ENCODE peak calls at places on chromosomes 6 and 20, in eight cellular contexts. Y, A, T, C, N, P, B and L are unnamed samples. For H3K36me3, the result is how much of the 10 kb centered on the place peaks cover.

GRCh38 chr6:169800668-169801395 is 49.4 kb downstream of the ERMARD start:
- DNase-seq in A (peak), Y (peak), T (peak), P (peak), N (no peak), C (peak), B (no peak), L (no peak)

GRCh38 chr6:34671801-34672656 is 24.5 kb downstream of the ILRUN start:
- DNase-seq in P (no peak), T (no peak), B (no peak), Y (no peak), C (no peak), N (peak), A (no peak), L (no peak)

GRCh38 chr20:35181731-35182130 is 9.9 kb downstream of the PROCR start:
- DNase-seq in N (no peak), A (no peak), T (no peak), C (no peak), P (peak), Y (no peak), B (no peak), L (no peak)

GRCh38 chr6:150267686-150268561 is 100.9 kb upstream of the IYD start:
- DNase-seq in T (no peak), P (peak), Y (no peak), A (no peak), B (no peak), N (no peak), C (no peak), L (peak)

GRCh38 chr6:45454008-45454911 is 76.5 kb upstream of the SUPT3H start:
- DNase-seq in T (no peak), Y (no peak), C (no peak), B (no peak), A (no peak), N (no peak), P (peak), L (no peak)

GRCh38 chr6:53794720-53795253 is at the start of gene LRRC1:
- DNase-seq in C (peak), B (peak), T (peak), A (peak), Y (peak), P (peak), N (peak), L (peak)

GRCh38 chr20:478949-479429 is 16.7 kb upstream of the TBC1D20 start:
- DNase-seq in B (peak), P (peak), T (peak), A (no peak), Y (no peak), C (peak), N (no peak), L (no peak)

GRCh38 chr6:145815875-145816274 is 1.3 kb upstream of the FBXO30 start:
- DNase-seq in A (no peak), Y (peak), C (peak), N (no peak), T (peak), B (no peak), P (no peak), L (peak)

GRCh38 chr6:39929733-39930461 is 4.4 kb downstream of the MOCS1 start:
- DNase-seq in A (no peak), N (no peak), P (no peak), B (no peak), Y (no peak), C (no peak), T (no peak), L (no peak)

GRCh38 chr20:12414446-12415274 is 497.0 kb downstream of the BTBD3 start:
- DNase-seq in B (no peak), C (no peak), Y (peak), A (no peak), N (no peak), P (no peak), T (peak), L (no peak)
- H3K4me3 ChIP-seq in B (no peak), C (no peak), Y (no peak), A (no peak), N (no peak), P (no peak), T (no peak), L (no peak)

DNA sequence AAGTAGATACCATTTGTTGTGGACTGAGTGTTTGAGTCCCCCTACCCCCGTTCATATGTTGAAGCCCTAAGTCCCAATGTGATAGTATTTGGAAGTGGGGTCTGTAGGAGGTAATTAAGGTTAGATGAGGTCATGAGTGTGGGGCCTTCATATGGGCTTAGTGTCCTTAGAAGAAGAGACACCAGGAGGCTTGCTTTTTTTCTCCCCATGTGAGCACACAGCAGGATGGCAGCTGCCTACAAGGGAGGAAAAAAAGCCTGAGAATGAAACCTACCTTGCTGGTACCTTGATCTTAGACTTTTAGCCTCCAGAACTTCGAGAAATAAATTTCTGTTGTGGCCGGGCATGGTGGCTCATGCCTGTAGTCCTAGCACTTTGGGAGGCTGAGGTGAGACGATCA is 67.9 kb upstream of the TULP4 start:
- DNase-seq in T (no peak), B (peak), C (no peak), A (no peak), Y (no peak), N (no peak), P (no peak), L (no peak)
- H3K27ac ChIP-seq in T (no peak), B (peak), C (no peak), A (no peak), Y (no peak), N (no peak), P (no peak), L (no peak)

GRCh38 chr6:167034056-167034455 is 34.9 kb downstream of the CEP43 start:
- DNase-seq in B (no peak), N (no peak), A (no peak), T (no peak), Y (no peak), P (no peak), C (no peak), L (peak)
- H3K36me3 ChIP-seq in B (under half), N (under half), A (under half), T (under half), Y (under half), P (under half), C (under half), L (half or more)

GRCh38 chr20:9838378-9839295 is at the start of gene PAK5:
- DNase-seq in Y (peak), C (peak), B (peak), A (peak), P (peak), N (no peak), T (peak), L (peak)
- H3K4me3 ChIP-seq in Y (no peak), C (peak), B (peak), A (peak), P (peak), N (no peak), T (peak), L (peak)

GRCh38 chr20:63830821-63831593 is at the start of gene ZBTB46:
- DNase-seq in T (peak), Y (no peak), B (peak), P (no peak), C (peak), N (no peak), A (peak), L (no peak)
- H3K27ac ChIP-seq in T (no peak), Y (peak), B (no peak), P (no peak), C (peak), N (no peak), A (peak), L (no peak)

GRCh38 chr6:29522241-29522640 is 34.5 kb upstream of the MAS1L start:
- DNase-seq in P (no peak), T (no peak), C (no peak), N (no peak), Y (no peak), B (no peak), A (no peak), L (no peak)
- H3K36me3 ChIP-seq in P (under half), T (under half), C (under half), N (under half), Y (under half), B (under half), A (under half), L (under half)

DNA sequence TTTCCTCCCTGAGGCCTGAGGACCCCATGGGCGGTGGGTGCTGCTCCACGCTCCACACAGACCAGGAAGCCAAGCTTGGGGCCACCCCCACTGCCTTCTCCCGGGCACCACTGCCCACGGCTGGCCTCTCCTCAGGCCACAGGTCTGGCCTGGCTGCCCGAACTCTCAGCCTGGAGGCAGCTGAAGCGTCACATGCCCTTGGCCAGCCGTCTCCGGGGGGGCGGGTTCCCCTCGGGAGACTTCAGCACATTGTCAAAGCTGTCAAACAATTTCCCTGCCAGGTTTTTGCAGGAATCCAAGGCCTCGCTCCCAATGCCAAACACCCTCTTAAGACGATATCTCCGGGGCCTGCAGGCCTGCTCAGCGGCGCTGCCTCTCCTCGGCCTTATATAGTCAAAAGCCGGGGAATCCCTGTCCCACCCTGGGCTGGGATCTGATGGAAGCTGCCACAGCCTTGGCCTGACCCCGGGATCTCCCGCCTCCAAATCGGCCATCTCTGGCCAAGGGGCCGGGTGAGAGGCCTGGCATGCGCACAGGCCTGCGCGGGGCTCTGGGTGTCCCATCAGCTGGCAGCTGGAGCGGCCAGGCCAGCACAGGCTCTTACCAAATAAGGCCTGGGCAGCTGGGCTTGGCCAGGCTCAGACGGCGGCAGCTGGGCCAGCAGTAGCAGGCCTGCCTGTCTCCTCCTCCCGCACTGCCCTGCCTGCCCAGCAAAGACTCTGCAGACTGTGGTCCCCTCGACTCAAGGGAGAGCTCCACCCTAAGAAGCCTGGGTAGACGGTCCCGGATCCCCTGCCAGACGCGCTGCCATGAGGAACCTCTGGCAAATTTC is 49.7 kb downstream of the RBM38 start:
- DNase-seq in C (peak), N (no peak), A (peak), T (peak), P (no peak), B (peak), Y (peak), L (peak)
- H3K4me3 ChIP-seq in C (no peak), N (no peak), A (no peak), T (no peak), P (no peak), B (no peak), Y (no peak), L (no peak)

GRCh38 chr6:12891595-12891994 is 175.0 kb downstream of the PHACTR1 start:
- DNase-seq in N (no peak), C (no peak), T (no peak), A (no peak), Y (no peak), B (no peak), P (no peak), L (no peak)
- H3K27ac ChIP-seq in N (no peak), C (no peak), T (no peak), A (no peak), Y (no peak), B (no peak), P (no peak), L (no peak)